ENCODE peak calls at places on chromosomes 2 and 18, in four cellular contexts. One of them, this sample, is unnamed.
A peak's percentile ranks its signal among the peaks of the same experiment; 100 is the strongest.

GRCh38 chr18:49020621-49021021 is 69.9 kb upstream of the SMAD7 start:
- DNase-seq in IMR-90: peak; percentile 17
- DNase-seq in endodermal cell: peak; percentile 55
- DNase-seq in CD4-positive, CD25-positive, alpha-beta regulatory T cell: no peak
- DNase-seq in this sample: no peak

GRCh38 chr2:27875089-27875881 is 14.9 kb downstream of the RBKS start:
- DNase-seq in endodermal cell: no peak
- DNase-seq in IMR-90: no peak
- DNase-seq in CD4-positive, CD25-positive, alpha-beta regulatory T cell: no peak
- DNase-seq in this sample: no peak

GRCh38 chr2:126527836-126528490 is 128.0 kb upstream of the GYPC start:
- DNase-seq in endodermal cell: peak; percentile 92
- DNase-seq in CD4-positive, CD25-positive, alpha-beta regulatory T cell: peak; percentile 46
- DNase-seq in IMR-90: peak; percentile 58
- DNase-seq in this sample: peak; percentile 64

GRCh38 chr2:214575030-214575949 is 164.4 kb downstream of the VWC2L start:
- DNase-seq in CD4-positive, CD25-positive, alpha-beta regulatory T cell: no peak
- DNase-seq in endodermal cell: no peak
- DNase-seq in IMR-90: no peak
- DNase-seq in this sample: no peak

GRCh38 chr2:150697596-150697995 is 210.1 kb upstream of the RND3 start:
- DNase-seq in CD4-positive, CD25-positive, alpha-beta regulatory T cell: no peak
- DNase-seq in endodermal cell: no peak
- DNase-seq in IMR-90: no peak
- DNase-seq in this sample: no peak

GRCh38 chr2:15163316-15163715 is 397.8 kb downstream of the NBAS start:
- DNase-seq in IMR-90: peak; percentile 48
- DNase-seq in endodermal cell: no peak
- DNase-seq in CD4-positive, CD25-positive, alpha-beta regulatory T cell: no peak
- DNase-seq in this sample: no peak

GRCh38 chr2:223043164-223043941 is 8.6 kb upstream of the KCNE4 start:
- DNase-seq in CD4-positive, CD25-positive, alpha-beta regulatory T cell: no peak
- DNase-seq in IMR-90: no peak
- DNase-seq in endodermal cell: no peak
- DNase-seq in this sample: no peak

GRCh38 chr2:147110317-147110716 is 734.5 kb upstream of the ACVR2A start:
- DNase-seq in CD4-positive, CD25-positive, alpha-beta regulatory T cell: no peak
- DNase-seq in endodermal cell: no peak
- DNase-seq in IMR-90: no peak
- DNase-seq in this sample: no peak

GRCh38 chr2:198283149-198283548 is 478.8 kb downstream of the PLCL1 start:
- DNase-seq in endodermal cell: no peak
- DNase-seq in IMR-90: no peak
- DNase-seq in CD4-positive, CD25-positive, alpha-beta regulatory T cell: no peak
- DNase-seq in this sample: no peak

GRCh38 chr2:147450661-147451060 is 394.2 kb upstream of the ACVR2A start:
- DNase-seq in CD4-positive, CD25-positive, alpha-beta regulatory T cell: no peak
- DNase-seq in IMR-90: no peak
- DNase-seq in endodermal cell: no peak
- DNase-seq in this sample: no peak

GRCh38 chr18:39105095-39105494 is 1539.5 kb upstream of the CELF4 start:
- DNase-seq in endodermal cell: no peak
- DNase-seq in CD4-positive, CD25-positive, alpha-beta regulatory T cell: no peak
- DNase-seq in IMR-90: no peak
- DNase-seq in this sample: no peak

GRCh38 chr2:152863826-152864225 is 145.4 kb downstream of the ARL6IP6 start:
- DNase-seq in endodermal cell: no peak
- DNase-seq in CD4-positive, CD25-positive, alpha-beta regulatory T cell: no peak
- DNase-seq in IMR-90: no peak
- DNase-seq in this sample: no peak

GRCh38 chr2:100616841-100617390 is 54.1 kb downstream of the PDCL3 start:
- DNase-seq in endodermal cell: no peak
- DNase-seq in CD4-positive, CD25-positive, alpha-beta regulatory T cell: no peak
- DNase-seq in IMR-90: no peak
- DNase-seq in this sample: no peak

DNA sequence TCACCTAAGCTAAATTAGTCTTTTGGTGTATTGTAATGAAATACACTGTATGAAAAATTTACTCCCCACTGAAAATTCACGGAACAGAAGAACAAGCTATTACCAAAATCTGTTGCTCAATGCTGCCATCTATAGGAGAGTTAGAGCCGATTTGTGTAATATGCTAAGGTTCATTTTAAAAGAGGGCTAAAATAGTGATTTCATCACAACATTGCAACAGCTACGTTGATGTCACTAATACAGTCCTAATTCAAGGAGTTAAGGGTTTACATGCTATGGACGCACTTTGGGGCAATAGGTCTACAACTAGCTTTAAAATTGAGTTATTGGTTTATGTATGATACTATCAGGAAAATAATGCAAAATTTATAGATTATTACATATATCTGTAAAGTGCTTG is 3.0 kb upstream of the IRS1 start:
- DNase-seq in CD4-positive, CD25-positive, alpha-beta regulatory T cell: no peak
- DNase-seq in endodermal cell: no peak
- DNase-seq in IMR-90: peak; percentile 92
- DNase-seq in this sample: no peak
- H3K4me3 ChIP-seq in CD4-positive, CD25-positive, alpha-beta regulatory T cell: no peak overlapping the region
- H3K4me3 ChIP-seq in endodermal cell: no peak overlapping the region
- H3K4me3 ChIP-seq in IMR-90: no peak overlapping the region
- H3K4me3 ChIP-seq in this sample: no peak overlapping the region

DNA sequence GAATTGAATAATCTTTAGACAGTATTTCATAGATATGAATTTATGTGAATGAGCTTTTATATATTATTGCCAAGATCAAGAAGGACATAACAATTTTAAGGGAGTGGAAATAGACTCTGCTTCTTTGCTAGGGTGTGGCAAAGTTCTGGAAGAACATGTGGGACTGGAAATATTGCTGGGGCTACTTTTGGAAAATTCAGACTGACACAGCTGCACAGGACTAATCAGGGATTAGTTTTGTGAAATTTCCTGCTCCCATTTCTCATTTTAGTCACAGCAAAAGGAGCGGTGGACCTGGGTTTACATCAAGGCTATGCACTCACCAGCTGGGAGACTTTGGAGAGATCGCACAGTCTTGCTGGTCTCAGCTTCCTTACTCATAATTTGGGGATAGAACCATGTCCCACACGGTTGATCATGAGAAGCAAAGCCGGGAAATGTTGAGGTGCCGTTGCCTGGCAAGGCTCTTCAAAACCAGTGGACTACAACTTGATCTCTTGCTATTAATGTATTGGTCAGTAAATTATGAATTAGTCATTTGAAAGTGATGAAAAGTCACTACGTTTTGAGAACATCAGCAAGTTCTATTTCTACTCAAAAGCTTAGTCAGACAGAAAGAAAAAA is 42.4 kb downstream of the IL1RL2 start:
- DNase-seq in endodermal cell: no peak
- DNase-seq in CD4-positive, CD25-positive, alpha-beta regulatory T cell: no peak
- DNase-seq in IMR-90: no peak
- DNase-seq in this sample: no peak
- H3K27ac ChIP-seq in endodermal cell: no peak overlapping the region
- H3K27ac ChIP-seq in CD4-positive, CD25-positive, alpha-beta regulatory T cell: no peak overlapping the region
- H3K27ac ChIP-seq in IMR-90: no peak overlapping the region
- H3K27ac ChIP-seq in this sample: peak overlapping the region; percentile 97

GRCh38 chr2:60649721-60650120 is 96.3 kb upstream of the BCL11A start:
- DNase-seq in IMR-90: no peak
- DNase-seq in endodermal cell: no peak
- DNase-seq in CD4-positive, CD25-positive, alpha-beta regulatory T cell: no peak
- DNase-seq in this sample: no peak
- H3K4me3 ChIP-seq in IMR-90: no peak overlapping the region
- H3K4me3 ChIP-seq in endodermal cell: no peak overlapping the region
- H3K4me3 ChIP-seq in CD4-positive, CD25-positive, alpha-beta regulatory T cell: no peak overlapping the region
- H3K4me3 ChIP-seq in this sample: no peak overlapping the region

DNA sequence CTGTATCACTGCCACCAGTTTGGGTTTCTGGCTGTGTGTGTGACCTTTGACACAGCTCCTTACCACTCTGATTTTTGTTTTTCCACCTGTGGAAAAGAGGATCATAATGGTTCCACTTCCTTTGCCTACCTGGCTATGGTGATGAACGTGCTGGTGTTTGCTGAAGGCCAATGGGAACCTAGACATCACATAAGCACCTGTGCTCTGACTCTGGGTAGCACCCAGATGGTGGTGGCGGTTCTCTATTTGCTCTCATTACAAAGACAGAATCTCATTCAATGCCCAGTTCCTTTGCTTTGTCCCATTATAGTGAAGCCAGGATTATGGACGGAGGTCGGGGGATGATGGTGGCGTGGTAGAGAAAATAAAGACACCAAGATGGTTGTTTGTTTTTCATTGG is 121.2 kb upstream of the GATA6 start:
- DNase-seq in endodermal cell: no peak
- DNase-seq in CD4-positive, CD25-positive, alpha-beta regulatory T cell: no peak
- DNase-seq in IMR-90: no peak
- DNase-seq in this sample: no peak
- H3K27ac ChIP-seq in endodermal cell: no peak overlapping the region
- H3K27ac ChIP-seq in CD4-positive, CD25-positive, alpha-beta regulatory T cell: no peak overlapping the region
- H3K27ac ChIP-seq in IMR-90: no peak overlapping the region
- H3K27ac ChIP-seq in this sample: no peak overlapping the region

DNA sequence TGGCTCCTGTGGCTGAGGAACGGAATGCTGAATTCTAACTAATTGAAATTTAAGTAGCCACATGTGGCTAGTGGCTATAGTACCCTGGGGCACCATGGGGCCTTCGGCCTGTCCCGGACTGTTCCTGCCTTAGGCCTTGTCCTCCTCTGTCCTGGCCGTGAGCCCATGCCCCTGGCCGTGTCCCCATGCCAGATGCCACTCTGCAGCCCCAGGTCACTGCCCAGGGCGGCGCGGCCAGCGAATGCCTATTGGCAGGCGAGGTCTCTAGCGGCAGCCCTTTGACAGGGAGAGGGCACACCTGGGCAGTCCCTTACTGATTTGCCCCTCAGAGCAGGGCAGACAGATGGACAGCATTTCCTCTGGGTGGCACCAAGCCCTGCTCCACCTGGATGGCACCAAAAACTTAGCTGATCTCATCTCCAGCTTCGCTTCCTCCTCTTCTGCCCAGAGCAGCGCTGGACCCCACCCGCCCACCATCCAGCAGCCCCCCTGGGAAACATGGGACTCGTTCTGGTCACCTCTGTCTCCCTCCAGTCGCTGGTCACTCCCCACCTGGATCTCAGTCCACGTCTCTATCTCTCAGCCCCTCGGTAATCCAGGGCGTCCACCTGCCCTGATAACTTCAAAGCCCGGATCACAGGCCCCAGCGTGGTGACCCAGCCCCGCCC is 1.1 kb upstream of the DGKD start:
- DNase-seq in endodermal cell: no peak
- DNase-seq in IMR-90: no peak
- DNase-seq in CD4-positive, CD25-positive, alpha-beta regulatory T cell: no peak
- DNase-seq in this sample: no peak
- H3K4me3 ChIP-seq in endodermal cell: peak overlapping the region; percentile 82
- H3K4me3 ChIP-seq in IMR-90: no peak overlapping the region
- H3K4me3 ChIP-seq in CD4-positive, CD25-positive, alpha-beta regulatory T cell: no peak overlapping the region
- H3K4me3 ChIP-seq in this sample: no peak overlapping the region

DNA sequence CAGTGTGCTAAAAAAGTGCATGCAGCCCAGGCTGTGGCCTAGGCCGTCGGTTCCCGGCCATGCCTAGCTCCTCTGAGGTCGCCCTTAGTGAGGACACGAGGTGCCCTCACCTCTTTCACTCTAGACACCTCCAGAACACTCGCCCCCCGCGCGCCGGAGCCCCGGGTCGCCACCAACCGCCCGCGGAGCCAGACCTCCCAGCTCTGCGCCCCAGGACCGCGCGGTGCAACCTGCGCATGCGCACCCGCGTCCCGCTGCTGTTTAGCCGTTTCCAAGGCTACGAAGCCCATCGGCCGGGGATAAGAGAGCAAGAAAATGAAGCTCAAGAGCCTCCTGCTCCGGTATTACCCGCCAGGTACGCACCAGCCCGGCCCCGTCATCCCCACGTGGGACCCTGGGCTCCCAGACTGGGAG is at the start of gene DAW1:
- DNase-seq in IMR-90: peak; percentile 56
- DNase-seq in CD4-positive, CD25-positive, alpha-beta regulatory T cell: peak; percentile 21
- DNase-seq in endodermal cell: peak; percentile 83
- DNase-seq in this sample: no peak
- H3K27ac ChIP-seq in IMR-90: peak within 1 kb of the TSS; percentile 78
- H3K27ac ChIP-seq in CD4-positive, CD25-positive, alpha-beta regulatory T cell: no peak within 1 kb of the TSS
- H3K27ac ChIP-seq in endodermal cell: no peak within 1 kb of the TSS
- H3K27ac ChIP-seq in this sample: no peak within 1 kb of the TSS

GRCh38 chr2:70888925-70889715 is 46.6 kb upstream of the ATP6V1B1 start:
- DNase-seq in CD4-positive, CD25-positive, alpha-beta regulatory T cell: no peak
- DNase-seq in endodermal cell: peak; percentile 88
- DNase-seq in IMR-90: no peak
- DNase-seq in this sample: no peak
- H3K4me3 ChIP-seq in CD4-positive, CD25-positive, alpha-beta regulatory T cell: no peak overlapping the region
- H3K4me3 ChIP-seq in endodermal cell: peak overlapping the region; percentile 77
- H3K4me3 ChIP-seq in IMR-90: no peak overlapping the region
- H3K4me3 ChIP-seq in this sample: no peak overlapping the region